ENCODE peak calls at places on chromosomes 7 and 10, in four cellular contexts. U is left cardiac atrium; M is stimulated activated CD4-positive, alpha-beta T cell treated with anti-CD3 and anti-CD28 coated beads, TNF-alpha, amount 100 ng/mL, for 24 hours; R is H7. E is an unnamed sample.

GRCh38 chr10:16652154-16652553 is 130.5 kb upstream of the C1QL3 start:
- DNase-seq in M (no peak), U (no peak), R (no peak), E (no peak)

GRCh38 chr7:105268056-105268455 is 120.7 kb downstream of the SRPK2 start:
- DNase-seq in U (no peak), R (no peak), M (no peak), E (no peak)

GRCh38 chr10:11741608-11742007 is 574 bp upstream of the ECHDC3 start:
- DNase-seq in M (no peak), R (no peak), U (no peak), E (no peak)

GRCh38 chr7:129803546-129804081 is 149.1 kb downstream of the UBE2H start:
- DNase-seq in R (no peak), U (no peak), M (no peak), E (no peak)

GRCh38 chr10:112435013-112435619 is 11.6 kb downstream of the ZDHHC6 start:
- DNase-seq in R (no peak), U (no peak), M (no peak), E (no peak)

GRCh38 chr10:132957131-132957530 is 14.8 kb upstream of the CFAP46 start:
- DNase-seq in R (no peak), U (no peak), M (no peak), E (peak)

GRCh38 chr7:112192236-112193154 is 13.7 kb downstream of the DOCK4 start:
- DNase-seq in U (peak), R (no peak), M (no peak), E (no peak)

GRCh38 chr7:130970196-130970595 is 236.2 kb upstream of the KLF14 start:
- DNase-seq in U (no peak), M (no peak), R (no peak), E (no peak)

GRCh38 chr10:97138174-97138573 is 47.6 kb downstream of the SLIT1 start:
- DNase-seq in R (peak), M (no peak), U (no peak), E (no peak)

GRCh38 chr10:359093-359492 is 223.8 kb downstream of the ZMYND11 start:
- DNase-seq in U (no peak), M (no peak), R (no peak), E (peak)

GRCh38 chr10:121332829-121333765 is 265.1 kb downstream of the FGFR2 start:
- DNase-seq in R (no peak), U (no peak), M (no peak), E (peak)

GRCh38 chr7:22587322-22587721 is 87.3 kb upstream of the STEAP1B start:
- DNase-seq in R (no peak), M (no peak), U (no peak), E (no peak)